ENCODE peak calls at places on chromosome X, in ten cellular contexts. One of them, this sample, is unnamed.

GRCh38 chrX:95318882-95319281 is 1365.8 kb upstream of the DIAPH2 start:
- DNase-seq in left ventricle myocardium superior: no peak
- DNase-seq in GM06990: no peak
- DNase-seq in RPMI8226: peak
- DNase-seq in GM10248: peak
- DNase-seq in RPMI7951: peak
- DNase-seq in cardiac muscle cell: peak
- DNase-seq in GM19239: no peak
- DNase-seq in NCI-H774: no peak
- DNase-seq in AG08396: peak
- DNase-seq in this sample: peak

GRCh38 chrX:152177052-152177451 is 38.7 kb upstream of the MAGEA10 start:
- DNase-seq in GM06990: no peak
- DNase-seq in AG08396: no peak
- DNase-seq in RPMI7951: no peak
- DNase-seq in GM19239: no peak
- DNase-seq in NCI-H774: no peak
- DNase-seq in left ventricle myocardium superior: no peak
- DNase-seq in cardiac muscle cell: no peak
- DNase-seq in GM10248: no peak
- DNase-seq in RPMI8226: no peak
- DNase-seq in this sample: no peak

GRCh38 chrX:53561912-53562311 is 124.6 kb downstream of the HUWE1 start:
- DNase-seq in GM10248: no peak
- DNase-seq in cardiac muscle cell: no peak
- DNase-seq in left ventricle myocardium superior: no peak
- DNase-seq in GM06990: no peak
- DNase-seq in RPMI8226: no peak
- DNase-seq in RPMI7951: no peak
- DNase-seq in GM19239: no peak
- DNase-seq in NCI-H774: no peak
- DNase-seq in AG08396: no peak
- DNase-seq in this sample: no peak

GRCh38 chrX:118566359-118566758 is 70.7 kb downstream of the DOCK11 start:
- DNase-seq in NCI-H774: no peak
- DNase-seq in AG08396: no peak
- DNase-seq in GM10248: no peak
- DNase-seq in cardiac muscle cell: no peak
- DNase-seq in GM06990: no peak
- DNase-seq in left ventricle myocardium superior: no peak
- DNase-seq in GM19239: no peak
- DNase-seq in RPMI7951: peak
- DNase-seq in RPMI8226: no peak
- DNase-seq in this sample: no peak

GRCh38 chrX:135528274-135528673 is 7.8 kb downstream of the INTS6L start:
- DNase-seq in AG08396: no peak
- DNase-seq in GM10248: no peak
- DNase-seq in GM19239: no peak
- DNase-seq in NCI-H774: no peak
- DNase-seq in RPMI8226: no peak
- DNase-seq in GM06990: no peak
- DNase-seq in RPMI7951: no peak
- DNase-seq in left ventricle myocardium superior: no peak
- DNase-seq in cardiac muscle cell: no peak
- DNase-seq in this sample: no peak

GRCh38 chrX:70030242-70030823 is 19.4 kb downstream of the AWAT2 start:
- DNase-seq in GM06990: no peak
- DNase-seq in RPMI8226: peak
- DNase-seq in cardiac muscle cell: peak
- DNase-seq in GM19239: peak
- DNase-seq in GM10248: peak
- DNase-seq in RPMI7951: peak
- DNase-seq in NCI-H774: peak
- DNase-seq in AG08396: peak
- DNase-seq in left ventricle myocardium superior: no peak
- DNase-seq in this sample: peak

GRCh38 chrX:154046262-154046771 is 26.6 kb upstream of the IRAK1 start:
- DNase-seq in GM19239: no peak
- DNase-seq in RPMI7951: peak
- DNase-seq in GM10248: no peak
- DNase-seq in left ventricle myocardium superior: peak
- DNase-seq in NCI-H774: no peak
- DNase-seq in cardiac muscle cell: no peak
- DNase-seq in RPMI8226: no peak
- DNase-seq in GM06990: no peak
- DNase-seq in AG08396: peak
- DNase-seq in this sample: peak

GRCh38 chrX:46611658-46612362 is 38.2 kb downstream of the CHST7 start:
- DNase-seq in left ventricle myocardium superior: no peak
- DNase-seq in NCI-H774: no peak
- DNase-seq in GM06990: no peak
- DNase-seq in GM19239: no peak
- DNase-seq in cardiac muscle cell: no peak
- DNase-seq in AG08396: no peak
- DNase-seq in RPMI8226: no peak
- DNase-seq in RPMI7951: no peak
- DNase-seq in GM10248: no peak
- DNase-seq in this sample: no peak

This sample was measured in NCI-H2081.